ENCODE peak calls at places on chromosomes 7 and 10, in six cellular contexts. O is neuronal stem cell, E is IMR-90, S is mesendoderm, J is H9, U is H1. Y is an unnamed sample.

GRCh38 chr7:111708072-111708471 is 145.8 kb upstream of the IMMP2L start:
- DNase-seq in O (no peak), E (peak; percentile 18), S (peak; percentile 10), J (no peak), U (no peak), Y (no peak)

GRCh38 chr10:16689636-16690035 is 127.6 kb downstream of the RSU1 start:
- DNase-seq in O (no peak), E (no peak), S (no peak), J (no peak), U (no peak), Y (no peak)

GRCh38 chr10:114179747-114180146 is 594 bp downstream of the TDRD1 start:
- DNase-seq in O (no peak), E (no peak), S (no peak), J (no peak), U (no peak), Y (no peak)

GRCh38 chr10:76903387-76903786 is 734.2 kb downstream of the KCNMA1 start:
- DNase-seq in O (no peak), E (no peak), S (no peak), J (no peak), U (no peak), Y (no peak)

GRCh38 chr10:33153968-33154327 is 180.5 kb downstream of the NRP1 start:
- DNase-seq in O (no peak), E (no peak), S (no peak), J (no peak), U (no peak), Y (no peak)

GRCh38 chr10:679556-679955 is 9.9 kb downstream of the DIP2C start:
- DNase-seq in O (no peak), E (no peak), S (no peak), J (no peak), U (no peak), Y (no peak)

GRCh38 chr10:71035511-71036278 is 147.3 kb upstream of the PCBD1 start:
- DNase-seq in O (no peak), E (no peak), S (no peak), J (no peak), U (no peak), Y (peak; percentile 24)

GRCh38 chr10:109676703-109677102 is 246.6 kb downstream of the XPNPEP1 start:
- DNase-seq in O (no peak), E (no peak), S (peak; percentile 68), J (no peak), U (no peak), Y (no peak)

GRCh38 chr10:132879408-132880147 is 62.8 kb downstream of the CFAP46 start:
- DNase-seq in O (no peak), E (no peak), S (no peak), J (peak; percentile 66), U (no peak), Y (no peak)

GRCh38 chr7:141354251-141354650 is 197.0 kb upstream of the AGK start:
- DNase-seq in O (no peak), E (peak; percentile 8), S (no peak), J (no peak), U (no peak), Y (no peak)

GRCh38 chr10:34207350-34207749 is 607.7 kb downstream of the PARD3 start:
- DNase-seq in O (peak; percentile 27), E (no peak), S (no peak), J (no peak), U (no peak), Y (no peak)

GRCh38 chr7:8638076-8638475 is 204.7 kb downstream of the NXPH1 start:
- DNase-seq in O (no peak), E (no peak), S (no peak), J (no peak), U (no peak), Y (no peak)

GRCh38 chr7:54878339-54878738 is 119.3 kb upstream of the SEC61G start:
- DNase-seq in O (no peak), E (peak; percentile 59), S (no peak), J (no peak), U (no peak), Y (no peak)

GRCh38 chr7:51054231-51054630 is 262.4 kb downstream of the COBL start:
- DNase-seq in O (no peak), E (no peak), S (no peak), J (no peak), U (no peak), Y (no peak)

GRCh38 chr7:925601-926000 is 28.9 kb downstream of the ADAP1 start:
- DNase-seq in O (no peak), E (no peak), S (no peak), J (no peak), U (no peak), Y (no peak)

GRCh38 chr10:129658673-129659072 is 191.6 kb downstream of the MGMT start:
- DNase-seq in O (no peak), E (no peak), S (peak; percentile 72), J (peak; percentile 61), U (no peak), Y (no peak)

GRCh38 chr7:142083605-142084004 is 27.9 kb upstream of the MGAM2 start:
- DNase-seq in O (no peak), E (no peak), S (no peak), J (no peak), U (no peak), Y (no peak)

GRCh38 chr10:64506963-64507362 is 985.8 kb downstream of the REEP3 start:
- DNase-seq in O (no peak), E (no peak), S (peak; percentile 93), J (peak; percentile 66), U (no peak), Y (no peak)

GRCh38 chr10:44300666-44301649 is 83.9 kb downstream of the CXCL12 start:
- DNase-seq in O (no peak), E (peak; percentile 100), S (peak; percentile 67), J (no peak), U (no peak), Y (peak; percentile 89)

GRCh38 chr7:93148135-93148534 is at the start of gene SAMD9L:
- DNase-seq in O (no peak), E (peak; percentile 28), S (no peak), J (no peak), U (no peak), Y (peak; percentile 30)

GRCh38 chr10:29386347-29386999 is 97.6 kb downstream of the LYZL1 start:
- DNase-seq in O (peak; percentile 23), E (peak; percentile 33), S (peak; percentile 60), J (no peak), U (no peak), Y (peak; percentile 45)

GRCh38 chr7:41709621-41710020 is 6.7 kb upstream of the INHBA start:
- DNase-seq in O (no peak), E (peak; percentile 99), S (no peak), J (no peak), U (no peak), Y (peak; percentile 74)

GRCh38 chr10:132407243-132407746 is 10.3 kb downstream of the PWWP2B start:
- DNase-seq in O (no peak), E (no peak), S (no peak), J (no peak), U (no peak), Y (no peak)

GRCh38 chr7:157682064-157682945 is 345.5 kb downstream of the DNAJB6 start:
- DNase-seq in O (no peak), E (no peak), S (no peak), J (peak; percentile 35), U (no peak), Y (no peak)

GRCh38 chr10:52312999-52313349 is 1.1 kb upstream of the DKK1 start:
- DNase-seq in O (no peak), E (peak; percentile 6), S (no peak), J (no peak), U (no peak), Y (peak; percentile 30)

GRCh38 chr10:130990536-130990935 is 321.0 kb downstream of the TCERG1L start:
- DNase-seq in O (no peak), E (no peak), S (no peak), J (no peak), U (no peak), Y (no peak)

GRCh38 chr7:45978010-45978681 is 57.1 kb upstream of the IGFBP3 start:
- DNase-seq in O (peak; percentile 21), E (peak; percentile 99), S (peak; percentile 97), J (peak; percentile 57), U (peak; percentile 41), Y (peak; percentile 98)

GRCh38 chr10:74575191-74575720 is 251.1 kb upstream of the KAT6B start:
- DNase-seq in O (no peak), E (no peak), S (no peak), J (no peak), U (peak; percentile 21), Y (no peak)

GRCh38 chr7:47636693-47637175 is 54.8 kb upstream of the TNS3 start:
- DNase-seq in O (no peak), E (no peak), S (no peak), J (no peak), U (no peak), Y (no peak)

GRCh38 chr7:106344861-106345260 is 60.1 kb upstream of the NAMPT start:
- DNase-seq in O (no peak), E (no peak), S (no peak), J (no peak), U (no peak), Y (peak; percentile 92)

GRCh38 chr10:7218974-7219373 is 191.9 kb downstream of the SFMBT2 start:
- DNase-seq in O (no peak), E (peak; percentile 17), S (peak; percentile 57), J (no peak), U (no peak), Y (peak; percentile 42)

GRCh38 chr7:116367171-116367813 is 132.2 kb upstream of the CAV2 start:
- DNase-seq in O (no peak), E (no peak), S (peak; percentile 26), J (peak; percentile 41), U (no peak), Y (no peak)
- H3K4ac ChIP-seq in O (no peak overlapping the region), E (no peak overlapping the region), S (no peak overlapping the region), J (no peak overlapping the region), U (no peak overlapping the region), Y (no peak overlapping the region)

GRCh38 chr10:99531696-99532050 is 1.1 kb upstream of the NKX2-3 start:
- DNase-seq in O (no peak), E (no peak), S (no peak), J (no peak), U (no peak), Y (peak; percentile 66)
- H2AK5ac ChIP-seq in O (no peak overlapping the region), E (no peak overlapping the region), S (no peak overlapping the region), J (no peak overlapping the region), U (peak overlapping the region; percentile 71), Y (no peak overlapping the region)

GRCh38 chr7:110095372-110096052 is 995.4 kb upstream of the LRRN3 start:
- DNase-seq in O (no peak), E (no peak), S (no peak), J (no peak), U (no peak), Y (peak; percentile 2)
- H3K4ac ChIP-seq in O (no peak overlapping the region), E (no peak overlapping the region), S (no peak overlapping the region), J (no peak overlapping the region), U (no peak overlapping the region), Y (no peak overlapping the region)

GRCh38 chr10:89183571-89183970 is 23.5 kb downstream of the CH25H start:
- DNase-seq in O (no peak), E (peak; percentile 77), S (no peak), J (no peak), U (no peak), Y (no peak)

GRCh38 chr10:89182894-89183293 is 24.2 kb downstream of the CH25H start:
- DNase-seq in O (no peak), E (no peak), S (no peak), J (no peak), U (no peak), Y (no peak)

GRCh38 chr10:89184638-89185037 is 22.5 kb downstream of the CH25H start:
- DNase-seq in O (no peak), E (no peak), S (no peak), J (no peak), U (no peak), Y (no peak)

GRCh38 chr10:89189211-89189734 is 17.8 kb downstream of the CH25H start:
- DNase-seq in O (no peak), E (no peak), S (no peak), J (no peak), U (no peak), Y (no peak)

GRCh38 chr10:89185658-89186057 is 21.5 kb downstream of the CH25H start:
- DNase-seq in O (no peak), E (peak; percentile 58), S (no peak), J (no peak), U (no peak), Y (peak; percentile 23)
- H2AK5ac ChIP-seq in O (no peak overlapping the region), E (no peak overlapping the region), S (no peak overlapping the region), J (no peak overlapping the region), U (no peak overlapping the region), Y (no peak overlapping the region)